ENCODE peak calls at places on chromosomes 4 and X, in nine cellular contexts. One of them, this sample, is unnamed.

GRCh38 chrX:48911407-48912182 is at the start of gene SLC35A2:
- DNase-seq in NCI-H1436 treated with DMSO at 0.1 percent for 48 hours: no peak
- DNase-seq in thyroid gland: peak
- DNase-seq in pulmonary artery endothelial cell: peak
- DNase-seq in NCI-H1694 treated with DMSO at 0.1 percent for 48 hours: peak
- DNase-seq in epithelial cell of esophagus: peak
- DNase-seq in AG09309: no peak
- DNase-seq in ovary: peak
- DNase-seq in endothelial cell: peak
- DNase-seq in this sample: peak

GRCh38 chrX:104112326-104112951 is at the start of gene ZCCHC18:
- DNase-seq in epithelial cell of esophagus: peak
- DNase-seq in thyroid gland: peak
- DNase-seq in AG09309: no peak
- DNase-seq in NCI-H1436 treated with DMSO at 0.1 percent for 48 hours: peak
- DNase-seq in NCI-H1694 treated with DMSO at 0.1 percent for 48 hours: peak
- DNase-seq in endothelial cell: peak
- DNase-seq in ovary: peak
- DNase-seq in pulmonary artery endothelial cell: peak
- DNase-seq in this sample: peak

GRCh38 chr4:79865253-79865652 is 207.8 kb downstream of the ANTXR2 start:
- DNase-seq in pulmonary artery endothelial cell: no peak
- DNase-seq in NCI-H1436 treated with DMSO at 0.1 percent for 48 hours: no peak
- DNase-seq in endothelial cell: no peak
- DNase-seq in epithelial cell of esophagus: peak
- DNase-seq in thyroid gland: no peak
- DNase-seq in ovary: no peak
- DNase-seq in NCI-H1694 treated with DMSO at 0.1 percent for 48 hours: no peak
- DNase-seq in AG09309: peak
- DNase-seq in this sample: peak

GRCh38 chr4:95728145-95728544 is 111.7 kb upstream of the PDHA2 start:
- DNase-seq in AG09309: no peak
- DNase-seq in ovary: no peak
- DNase-seq in epithelial cell of esophagus: peak
- DNase-seq in NCI-H1436 treated with DMSO at 0.1 percent for 48 hours: no peak
- DNase-seq in pulmonary artery endothelial cell: no peak
- DNase-seq in thyroid gland: no peak
- DNase-seq in endothelial cell: no peak
- DNase-seq in NCI-H1694 treated with DMSO at 0.1 percent for 48 hours: no peak
- DNase-seq in this sample: no peak

GRCh38 chr4:151297170-151297569 is 20.2 kb downstream of the PRSS48 start:
- DNase-seq in thyroid gland: no peak
- DNase-seq in epithelial cell of esophagus: no peak
- DNase-seq in pulmonary artery endothelial cell: no peak
- DNase-seq in ovary: no peak
- DNase-seq in endothelial cell: no peak
- DNase-seq in AG09309: no peak
- DNase-seq in NCI-H1436 treated with DMSO at 0.1 percent for 48 hours: no peak
- DNase-seq in NCI-H1694 treated with DMSO at 0.1 percent for 48 hours: no peak
- DNase-seq in this sample: no peak

GRCh38 chr4:81631958-81632439 is 160.3 kb upstream of the RASGEF1B start:
- DNase-seq in thyroid gland: peak
- DNase-seq in NCI-H1436 treated with DMSO at 0.1 percent for 48 hours: no peak
- DNase-seq in epithelial cell of esophagus: peak
- DNase-seq in AG09309: peak
- DNase-seq in endothelial cell: no peak
- DNase-seq in pulmonary artery endothelial cell: no peak
- DNase-seq in ovary: no peak
- DNase-seq in NCI-H1694 treated with DMSO at 0.1 percent for 48 hours: no peak
- DNase-seq in this sample: no peak

GRCh38 chr4:170248576-170248975 is 158.8 kb upstream of the AADAT start:
- DNase-seq in pulmonary artery endothelial cell: no peak
- DNase-seq in AG09309: no peak
- DNase-seq in thyroid gland: no peak
- DNase-seq in endothelial cell: no peak
- DNase-seq in NCI-H1694 treated with DMSO at 0.1 percent for 48 hours: no peak
- DNase-seq in ovary: no peak
- DNase-seq in NCI-H1436 treated with DMSO at 0.1 percent for 48 hours: no peak
- DNase-seq in epithelial cell of esophagus: peak
- DNase-seq in this sample: no peak

GRCh38 chr4:26863512-26863911 is 2.9 kb downstream of the STIM2 start:
- DNase-seq in AG09309: no peak
- DNase-seq in NCI-H1694 treated with DMSO at 0.1 percent for 48 hours: no peak
- DNase-seq in endothelial cell: no peak
- DNase-seq in ovary: no peak
- DNase-seq in NCI-H1436 treated with DMSO at 0.1 percent for 48 hours: no peak
- DNase-seq in pulmonary artery endothelial cell: no peak
- DNase-seq in thyroid gland: no peak
- DNase-seq in epithelial cell of esophagus: no peak
- DNase-seq in this sample: no peak

GRCh38 chr4:184355111-184355604 is 119.2 kb downstream of the IRF2 start:
- DNase-seq in NCI-H1694 treated with DMSO at 0.1 percent for 48 hours: no peak
- DNase-seq in epithelial cell of esophagus: peak
- DNase-seq in ovary: no peak
- DNase-seq in pulmonary artery endothelial cell: peak
- DNase-seq in AG09309: no peak
- DNase-seq in thyroid gland: no peak
- DNase-seq in endothelial cell: peak
- DNase-seq in NCI-H1436 treated with DMSO at 0.1 percent for 48 hours: no peak
- DNase-seq in this sample: no peak

GRCh38 chr4:100165809-100166208 is 24.5 kb downstream of the DDIT4L start:
- DNase-seq in thyroid gland: no peak
- DNase-seq in pulmonary artery endothelial cell: no peak
- DNase-seq in epithelial cell of esophagus: no peak
- DNase-seq in ovary: no peak
- DNase-seq in NCI-H1436 treated with DMSO at 0.1 percent for 48 hours: no peak
- DNase-seq in AG09309: no peak
- DNase-seq in NCI-H1694 treated with DMSO at 0.1 percent for 48 hours: no peak
- DNase-seq in endothelial cell: no peak
- DNase-seq in this sample: no peak

GRCh38 chr4:7186081-7186480 is 6.3 kb upstream of the SORCS2 start:
- DNase-seq in epithelial cell of esophagus: no peak
- DNase-seq in thyroid gland: peak
- DNase-seq in NCI-H1694 treated with DMSO at 0.1 percent for 48 hours: no peak
- DNase-seq in ovary: peak
- DNase-seq in pulmonary artery endothelial cell: no peak
- DNase-seq in AG09309: no peak
- DNase-seq in endothelial cell: peak
- DNase-seq in NCI-H1436 treated with DMSO at 0.1 percent for 48 hours: no peak
- DNase-seq in this sample: peak

GRCh38 chr4:13476915-13477314 is 7.2 kb downstream of the RAB28 start:
- DNase-seq in endothelial cell: no peak
- DNase-seq in AG09309: peak
- DNase-seq in epithelial cell of esophagus: no peak
- DNase-seq in ovary: no peak
- DNase-seq in thyroid gland: no peak
- DNase-seq in pulmonary artery endothelial cell: no peak
- DNase-seq in NCI-H1436 treated with DMSO at 0.1 percent for 48 hours: no peak
- DNase-seq in NCI-H1694 treated with DMSO at 0.1 percent for 48 hours: no peak
- DNase-seq in this sample: no peak

GRCh38 chr4:86117781-86118302 is 242.0 kb downstream of the MAPK10 start:
- DNase-seq in NCI-H1694 treated with DMSO at 0.1 percent for 48 hours: no peak
- DNase-seq in thyroid gland: no peak
- DNase-seq in endothelial cell: no peak
- DNase-seq in AG09309: peak
- DNase-seq in ovary: no peak
- DNase-seq in pulmonary artery endothelial cell: no peak
- DNase-seq in epithelial cell of esophagus: peak
- DNase-seq in NCI-H1436 treated with DMSO at 0.1 percent for 48 hours: peak
- DNase-seq in this sample: no peak

GRCh38 chr4:186630128-186630527 is 74.8 kb upstream of the MTNR1A start:
- DNase-seq in ovary: no peak
- DNase-seq in pulmonary artery endothelial cell: no peak
- DNase-seq in epithelial cell of esophagus: no peak
- DNase-seq in NCI-H1436 treated with DMSO at 0.1 percent for 48 hours: no peak
- DNase-seq in NCI-H1694 treated with DMSO at 0.1 percent for 48 hours: no peak
- DNase-seq in endothelial cell: no peak
- DNase-seq in thyroid gland: no peak
- DNase-seq in AG09309: no peak
- DNase-seq in this sample: no peak

GRCh38 chr4:3252831-3253641 is 4.1 kb downstream of the MSANTD1 start:
- DNase-seq in thyroid gland: peak
- DNase-seq in AG09309: no peak
- DNase-seq in pulmonary artery endothelial cell: no peak
- DNase-seq in ovary: peak
- DNase-seq in endothelial cell: no peak
- DNase-seq in NCI-H1694 treated with DMSO at 0.1 percent for 48 hours: no peak
- DNase-seq in NCI-H1436 treated with DMSO at 0.1 percent for 48 hours: no peak
- DNase-seq in epithelial cell of esophagus: no peak
- DNase-seq in this sample: no peak

This sample was measured in NCI-H146.